ENCODE peak calls at places on chromosomes 3 and 15, in nine cellular contexts. C is stomach, X is upper lobe of left lung, D is uterus, E is A549, G is suprapubic skin, N is HCT116, T is ovary, M is tibial nerve. S is an unnamed sample.

GRCh38 chr15:35444557-35445204 is 101.3 kb downstream of the DPH6 start:
- DNase-seq in C (no peak), X (no peak), D (no peak), E (peak), G (no peak), N (peak), T (no peak), M (no peak), S (no peak)

GRCh38 chr3:26718295-26718694 is 95.7 kb downstream of the LRRC3B start:
- DNase-seq in C (no peak), X (no peak), D (no peak), E (no peak), G (no peak), N (no peak), T (no peak), M (no peak), S (no peak)

GRCh38 chr3:98809561-98809960 is 46.4 kb downstream of the ST3GAL6 start:
- DNase-seq in C (no peak), X (no peak), D (no peak), E (no peak), G (no peak), N (no peak), T (no peak), M (no peak), S (no peak)

GRCh38 chr3:78917541-78917940 is 850.3 kb downstream of the ROBO1 start:
- DNase-seq in C (no peak), X (no peak), D (no peak), E (no peak), G (no peak), N (no peak), T (no peak), M (no peak), S (no peak)

GRCh38 chr15:89898628-89899302 is 5.0 kb upstream of the AP3S2 start:
- DNase-seq in C (peak), X (peak), D (no peak), E (peak), G (no peak), N (peak), T (no peak), M (no peak), S (peak)

GRCh38 chr3:101936419-101937331 is 87.4 kb downstream of the NFKBIZ start:
- DNase-seq in C (no peak), X (no peak), D (no peak), E (peak), G (no peak), N (no peak), T (no peak), M (no peak), S (no peak)

GRCh38 chr3:133276594-133276993 is 123.3 kb upstream of the BFSP2 start:
- DNase-seq in C (no peak), X (no peak), D (no peak), E (no peak), G (no peak), N (no peak), T (no peak), M (no peak), S (no peak)

GRCh38 chr3:63918321-63918720 is 6.1 kb upstream of the SCAANT1 start:
- DNase-seq in C (no peak), X (no peak), D (no peak), E (no peak), G (no peak), N (no peak), T (no peak), M (no peak), S (no peak)

GRCh38 chr15:79315623-79316328 is 4.9 kb downstream of the TMED3 start:
- DNase-seq in C (peak), X (no peak), D (no peak), E (no peak), G (no peak), N (no peak), T (no peak), M (no peak), S (no peak)

GRCh38 chr3:29275309-29275708 is 5.6 kb upstream of the RBMS3 start:
- DNase-seq in C (no peak), X (no peak), D (peak), E (no peak), G (no peak), N (no peak), T (peak), M (peak), S (no peak)

GRCh38 chr3:13473020-13473419 is 7.1 kb upstream of the HDAC11 start:
- DNase-seq in C (no peak), X (no peak), D (no peak), E (no peak), G (no peak), N (no peak), T (no peak), M (no peak), S (peak)

GRCh38 chr3:25294406-25294805 is 133.7 kb upstream of the RARB start:
- DNase-seq in C (no peak), X (no peak), D (no peak), E (no peak), G (no peak), N (no peak), T (no peak), M (no peak), S (no peak)

GRCh38 chr3:136804164-136804563 is 14.8 kb upstream of the SLC35G2 start:
- DNase-seq in C (no peak), X (no peak), D (no peak), E (no peak), G (no peak), N (no peak), T (no peak), M (no peak), S (no peak)

GRCh38 chr15:61216519-61216918 is 12.6 kb downstream of the RORA start:
- DNase-seq in C (no peak), X (no peak), D (no peak), E (no peak), G (no peak), N (no peak), T (no peak), M (no peak), S (no peak)

GRCh38 chr3:119469378-119470189 is 821 bp downstream of the POGLUT1 start:
- DNase-seq in C (no peak), X (no peak), D (no peak), E (no peak), G (no peak), N (no peak), T (no peak), M (no peak), S (no peak)

GRCh38 chr3:128133273-128133883 is 9.8 kb upstream of the RUVBL1 start:
- DNase-seq in C (no peak), X (no peak), D (no peak), E (peak), G (no peak), N (peak), T (no peak), M (no peak), S (no peak)

GRCh38 chr15:35129361-35129760 is 44.3 kb upstream of the NANOGP8 start:
- DNase-seq in C (no peak), X (no peak), D (no peak), E (no peak), G (no peak), N (no peak), T (no peak), M (no peak), S (no peak)

GRCh38 chr15:68192117-68192516 is 13.0 kb downstream of the CALML4 start:
- DNase-seq in C (no peak), X (no peak), D (no peak), E (no peak), G (no peak), N (no peak), T (no peak), M (no peak), S (no peak)

GRCh38 chr3:53844262-53845102 is 1.7 kb downstream of the CHDH start:
- DNase-seq in C (peak), X (no peak), D (no peak), E (no peak), G (no peak), N (no peak), T (no peak), M (no peak), S (peak)

GRCh38 chr3:25410703-25411102 is 17.4 kb upstream of the RARB start:
- DNase-seq in C (no peak), X (no peak), D (no peak), E (no peak), G (no peak), N (no peak), T (no peak), M (no peak), S (no peak)

GRCh38 chr3:69671082-69671952 is 67.9 kb upstream of the MITF start:
- DNase-seq in C (no peak), X (no peak), D (peak), E (peak), G (no peak), N (peak), T (no peak), M (no peak), S (no peak)

GRCh38 chr3:112136046-112136445 is 3.0 kb upstream of the GCSAM start:
- DNase-seq in C (no peak), X (no peak), D (no peak), E (no peak), G (no peak), N (no peak), T (no peak), M (no peak), S (no peak)

GRCh38 chr3:125478321-125478720 is 41.7 kb downstream of the SNX4 start:
- DNase-seq in C (no peak), X (no peak), D (no peak), E (no peak), G (no peak), N (no peak), T (no peak), M (no peak), S (no peak)

GRCh38 chr3:132253262-132253878 is 63.8 kb upstream of the ACP3 start:
- DNase-seq in C (no peak), X (no peak), D (no peak), E (peak), G (no peak), N (peak), T (no peak), M (no peak), S (peak)

GRCh38 chr3:140319801-140320200 is 358.1 kb upstream of the TRIM42 start:
- DNase-seq in C (no peak), X (no peak), D (no peak), E (no peak), G (no peak), N (no peak), T (no peak), M (no peak), S (no peak)

GRCh38 chr3:42369304-42369703 is 41.1 kb downstream of the LYZL4 start:
- DNase-seq in C (peak), X (peak), D (peak), E (no peak), G (no peak), N (no peak), T (no peak), M (no peak), S (no peak)

DNA sequence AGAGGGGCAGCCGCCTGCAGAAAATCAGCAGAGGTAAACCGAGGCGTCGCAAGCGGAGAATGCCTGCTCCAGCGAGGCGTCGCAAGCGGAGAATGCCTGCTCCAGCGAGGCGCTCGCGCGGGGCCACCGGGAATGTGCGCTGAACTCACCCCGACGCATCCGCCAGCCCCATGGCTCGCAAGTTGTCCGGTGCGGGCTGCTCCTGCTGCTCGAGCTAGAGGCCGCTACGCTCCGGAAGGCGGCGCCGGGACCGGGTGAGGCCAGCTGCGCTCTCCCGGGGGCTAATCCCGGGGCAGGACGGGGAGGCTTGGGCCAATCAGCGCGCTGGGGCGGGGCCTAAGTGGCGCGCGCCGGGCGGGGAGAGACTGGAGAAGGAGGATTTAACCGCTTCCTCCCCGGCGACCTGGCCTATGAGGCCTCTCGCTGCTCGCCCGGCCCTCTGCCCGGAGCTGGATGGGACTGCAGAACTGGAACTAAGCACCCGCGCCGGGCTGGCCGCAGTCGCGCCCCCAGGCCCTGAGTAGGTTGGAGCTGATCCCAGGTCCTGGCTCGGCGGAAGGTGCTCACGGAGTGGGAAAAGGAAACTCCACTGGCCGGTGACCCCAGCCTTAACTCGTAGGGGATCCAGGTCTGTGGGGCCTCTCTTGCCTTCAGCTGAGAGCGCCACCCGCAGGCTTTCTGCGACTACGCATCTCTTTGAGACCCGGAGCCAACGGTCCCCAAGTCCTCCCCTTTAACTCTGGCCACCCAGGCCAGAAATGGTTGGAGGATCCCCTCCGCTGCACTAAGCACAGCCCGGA is at the start of gene SLC26A6:
- DNase-seq in C (peak), X (peak), D (peak), E (peak), G (peak), N (peak), T (peak), M (peak), S (peak)
- TF ChIP-seq POLR2A in C (peak), X (no peak), D (peak), E (peak), G (no peak), N (peak), T (peak), M (peak), S (peak)

GRCh38 chr3:65411367-65411766 is 627.4 kb downstream of the MAGI1 start:
- DNase-seq in C (no peak), X (no peak), D (no peak), E (no peak), G (no peak), N (no peak), T (no peak), M (no peak), S (no peak)
- H3K27ac ChIP-seq in C (no peak), X (no peak), D (no peak), E (no peak), G (no peak), N (no peak), T (no peak), M (no peak), S (no peak)

GRCh38 chr3:197456271-197457091 is 99.3 kb downstream of the BDH1 start:
- DNase-seq in C (peak), X (peak), D (peak), E (peak), G (peak), N (peak), T (peak), M (peak), S (peak)
- TF ChIP-seq POLR2A in C (no peak), X (no peak), D (peak), E (no peak), G (peak), N (peak), T (no peak), M (no peak), S (peak)

GRCh38 chr3:134666466-134666865 is 15.6 kb upstream of the KY start:
- DNase-seq in C (no peak), X (no peak), D (no peak), E (no peak), G (no peak), N (no peak), T (no peak), M (no peak), S (no peak)

GRCh38 chr3:134667461-134667860 is 16.6 kb upstream of the KY start:
- DNase-seq in C (no peak), X (no peak), D (no peak), E (no peak), G (no peak), N (no peak), T (no peak), M (no peak), S (no peak)

GRCh38 chr3:134666885-134667284 is 16.1 kb upstream of the KY start:
- DNase-seq in C (no peak), X (no peak), D (no peak), E (no peak), G (no peak), N (no peak), T (no peak), M (no peak), S (no peak)

GRCh38 chr3:134665243-134665642 is 14.4 kb upstream of the KY start:
- DNase-seq in C (no peak), X (no peak), D (no peak), E (no peak), G (no peak), N (no peak), T (no peak), M (no peak), S (no peak)

GRCh38 chr3:134666052-134666451 is 15.2 kb upstream of the KY start:
- DNase-seq in C (no peak), X (no peak), D (no peak), E (no peak), G (no peak), N (no peak), T (no peak), M (no peak), S (no peak)
- H3K27ac ChIP-seq in C (no peak), X (no peak), D (no peak), E (no peak), G (no peak), N (no peak), T (no peak), M (no peak), S (no peak)